ENCODE peak calls at places on chromosome 20, in ten cellular contexts. S is fibroblast of pulmonary artery; V is stimulated activated CD4-positive, alpha-beta T cell treated with anti-CD3 and anti-CD28 coated beads, Interleukin-1b, Interleukin-23, amount 100 ng/mL, for 48 hours; U is NCI-H82; J is Calu3; F is EH; X is MCF 10A; R is NCI-H2029; H is CD8-positive, alpha-beta T cell; N is posterior cingulate gyrus. B is an unnamed sample.
A peak's percentile ranks its signal among the peaks of the same experiment; 100 is the strongest.

GRCh38 chr20:62812907-62813200 is 4.0 kb upstream of the COL9A3 start:
- DNase-seq in S (no peak), V (no peak), U (no peak), J (no peak), F (no peak), X (no peak), R (no peak), H (no peak), N (no peak), B (no peak)

GRCh38 chr20:49029203-49029602 is 16.9 kb upstream of the CSE1L start:
- DNase-seq in S (no peak), V (no peak), U (no peak), J (no peak), F (peak; percentile 71), X (no peak), R (no peak), H (no peak), N (no peak), B (no peak)

GRCh38 chr20:56001106-56001785 is 4.1 kb downstream of the CBLN4 start:
- DNase-seq in S (no peak), V (no peak), U (peak; percentile 60), J (no peak), F (no peak), X (no peak), R (no peak), H (no peak), N (no peak), B (no peak)

GRCh38 chr20:2741881-2742280 is 49.3 kb downstream of the EBF4 start:
- DNase-seq in S (no peak), V (no peak), U (no peak), J (no peak), F (no peak), X (no peak), R (no peak), H (peak; percentile 31), N (no peak), B (no peak)

GRCh38 chr20:10853176-10853575 is 179.4 kb upstream of the JAG1 start:
- DNase-seq in S (no peak), V (no peak), U (no peak), J (no peak), F (no peak), X (no peak), R (no peak), H (no peak), N (no peak), B (no peak)

GRCh38 chr20:38873050-38873581 is 53.1 kb upstream of the FAM83D start:
- DNase-seq in S (no peak), V (peak; percentile 91), U (no peak), J (no peak), F (no peak), X (no peak), R (no peak), H (peak; percentile 85), N (no peak), B (no peak)

GRCh38 chr20:32763202-32763999 is 1.2 kb downstream of the DNMT3B start:
- DNase-seq in S (no peak), V (no peak), U (no peak), J (peak; percentile 62), F (no peak), X (no peak), R (no peak), H (no peak), N (no peak), B (no peak)

GRCh38 chr20:61170521-61170920 is 81.5 kb upstream of the CDH4 start:
- DNase-seq in S (no peak), V (no peak), U (no peak), J (no peak), F (no peak), X (no peak), R (no peak), H (no peak), N (no peak), B (no peak)

GRCh38 chr20:53934421-53935352 is 135.7 kb downstream of the BCAS1 start:
- DNase-seq in S (peak; percentile 89), V (peak; percentile 33), U (peak; percentile 16), J (no peak), F (peak; percentile 90), X (no peak), R (no peak), H (no peak), N (no peak), B (peak; percentile 32)

GRCh38 chr20:3172933-3173581 is at the start of gene LZTS3:
- DNase-seq in S (peak; percentile 42), V (peak; percentile 70), U (peak; percentile 84), J (peak; percentile 57), F (peak; percentile 68), X (peak; percentile 27), R (peak; percentile 49), H (peak; percentile 96), N (peak; percentile 49), B (peak; percentile 76)

GRCh38 chr20:50335866-50336265 is 145.2 kb downstream of the CEBPB start:
- DNase-seq in S (no peak), V (no peak), U (no peak), J (no peak), F (no peak), X (no peak), R (no peak), H (no peak), N (no peak), B (no peak)

B was measured in ureter.